ENCODE peak calls at places on chromosomes 7 and 10, in five cellular contexts. A is HCT116, U is SK-N-SH, H is GM12878, F is K562. M is an unnamed sample.

GRCh38 chr7:90266808-90267207 is 21.8 kb downstream of the CFAP69 start:
- DNase-seq in H (no peak), U (no peak), A (no peak), F (no peak), M (no peak)

GRCh38 chr10:30701471-30702173 is 72.1 kb upstream of the LYZL2 start:
- DNase-seq in A (no peak), U (peak; percentile 48), H (peak; percentile 87), F (no peak), M (no peak)

GRCh38 chr7:108226723-108227359 is 96.7 kb upstream of the LAMB4 start:
- DNase-seq in H (no peak), A (no peak), F (no peak), U (no peak), M (no peak)

GRCh38 chr10:11112718-11113117 is 95.0 kb downstream of the CELF2 start:
- DNase-seq in H (no peak), F (no peak), U (no peak), A (no peak), M (no peak)

GRCh38 chr10:30459283-30459682 is 25.3 kb downstream of the MAP3K8 start:
- DNase-seq in A (no peak), H (no peak), U (no peak), F (no peak), M (no peak)

GRCh38 chr10:81943583-81943982 is 68.6 kb downstream of the NRG3 start:
- DNase-seq in H (no peak), F (no peak), U (no peak), A (no peak), M (no peak)

GRCh38 chr7:105890290-105890997 is 14.0 kb upstream of the ATXN7L1 start:
- DNase-seq in F (no peak), H (no peak), U (no peak), A (no peak), M (no peak)

GRCh38 chr10:68096913-68097509 is 12.3 kb upstream of the MYPN start:
- DNase-seq in U (no peak), H (no peak), A (peak; percentile 80), F (no peak), M (no peak)

GRCh38 chr7:132836746-132837145 is 245.1 kb downstream of the CHCHD3 start:
- DNase-seq in F (no peak), U (no peak), H (no peak), A (no peak), M (no peak)

GRCh38 chr7:82443044-82443800 is at the start of gene CACNA2D1:
- DNase-seq in H (no peak), F (peak; percentile 7), A (no peak), U (peak; percentile 86), M (peak; percentile 35)

GRCh38 chr7:157461805-157462771 is 125.3 kb downstream of the DNAJB6 start:
- DNase-seq in U (no peak), F (no peak), A (no peak), H (no peak), M (no peak)

GRCh38 chr7:139623518-139623917 is 100.0 kb downstream of the CLEC2L start:
- DNase-seq in F (peak; percentile 65), A (no peak), H (no peak), U (no peak), M (no peak)

GRCh38 chr7:139673230-139673629 is 104.6 kb downstream of the HIPK2 start:
- DNase-seq in F (no peak), H (peak; percentile 90), U (peak; percentile 61), A (no peak), M (no peak)

GRCh38 chr7:106568680-106569499 is 92.1 kb downstream of the CCDC71L start:
- DNase-seq in U (peak; percentile 80), A (peak; percentile 52), H (no peak), F (peak; percentile 94), M (no peak)

GRCh38 chr7:9200666-9201065 is 767.3 kb downstream of the NXPH1 start:
- DNase-seq in U (no peak), F (no peak), H (no peak), A (no peak), M (no peak)

GRCh38 chr7:135300913-135301765 is 67.5 kb downstream of the STRA8 start:
- DNase-seq in F (no peak), H (no peak), A (no peak), U (no peak), M (no peak)

GRCh38 chr7:22732556-22733126 is 5.6 kb downstream of the IL6 start:
- DNase-seq in U (no peak), H (no peak), A (peak; percentile 21), F (no peak), M (no peak)

GRCh38 chr7:14687777-14688176 is 214.8 kb downstream of the DGKB start:
- DNase-seq in U (peak; percentile 68), H (no peak), A (no peak), F (no peak), M (no peak)

DNA sequence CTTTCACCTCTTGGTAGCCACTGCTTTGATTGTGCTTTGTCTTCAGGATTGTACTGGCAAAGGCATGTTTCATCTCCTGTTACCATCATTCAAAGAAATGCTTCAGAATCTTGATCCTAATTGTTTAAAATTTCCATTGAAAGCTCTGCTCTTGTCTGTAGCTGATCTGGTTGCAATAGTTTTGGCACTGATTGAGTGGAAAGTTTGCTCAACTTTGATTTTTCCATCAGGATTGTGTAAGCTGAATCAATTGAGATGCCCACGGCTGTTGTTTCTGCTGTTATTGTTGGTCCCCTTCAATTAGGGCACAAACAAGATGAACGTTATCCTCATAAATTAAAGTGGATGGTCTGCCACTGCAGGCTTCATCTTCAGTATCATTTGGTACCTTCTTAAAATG is 14.6 kb upstream of the NUB1 start:
- DNase-seq in A (no peak), U (no peak), H (no peak), F (no peak), M (no peak)
- TF ChIP-seq JUND in A (no peak), U (no peak), H (no peak), F (no peak), M (no peak)

GRCh38 chr10:118583611-118584010 is 11.8 kb downstream of the PRLHR start:
- DNase-seq in U (no peak), H (no peak), A (no peak), F (no peak), M (no peak)

GRCh38 chr10:118584181-118584954 is 11.1 kb downstream of the PRLHR start:
- DNase-seq in U (no peak), H (no peak), A (no peak), F (no peak), M (no peak)

GRCh38 chr10:118585794-118586193 is 9.7 kb downstream of the PRLHR start:
- DNase-seq in U (no peak), F (no peak), A (no peak), H (no peak), M (no peak)

GRCh38 chr10:118582511-118582910 is 12.9 kb downstream of the PRLHR start:
- DNase-seq in F (no peak), A (no peak), U (no peak), H (no peak), M (no peak)

DNA sequence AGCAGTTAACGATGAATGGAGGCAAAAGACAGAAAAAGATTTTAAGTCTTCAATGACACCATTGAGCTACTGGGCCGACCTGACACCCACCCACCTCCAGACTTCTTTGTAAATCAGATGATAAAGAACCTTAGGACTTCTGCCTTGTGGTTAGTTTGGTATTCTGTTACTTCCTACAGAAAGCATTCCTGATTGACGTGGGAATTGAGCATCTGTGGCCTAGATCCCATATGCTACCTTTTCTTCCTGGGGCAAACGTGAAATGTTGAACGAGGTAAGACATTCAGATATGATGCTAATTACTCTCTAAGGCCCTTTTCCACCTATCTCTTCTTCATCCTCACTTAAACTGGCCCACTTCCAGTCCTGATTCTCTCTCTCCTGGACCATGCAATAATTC is 10.2 kb downstream of the PRLHR start:
- DNase-seq in U (no peak), F (no peak), H (no peak), A (no peak), M (no peak)
- TF ChIP-seq JUND in U (no peak), F (no peak), H (no peak), A (no peak), M (no peak)

DNA sequence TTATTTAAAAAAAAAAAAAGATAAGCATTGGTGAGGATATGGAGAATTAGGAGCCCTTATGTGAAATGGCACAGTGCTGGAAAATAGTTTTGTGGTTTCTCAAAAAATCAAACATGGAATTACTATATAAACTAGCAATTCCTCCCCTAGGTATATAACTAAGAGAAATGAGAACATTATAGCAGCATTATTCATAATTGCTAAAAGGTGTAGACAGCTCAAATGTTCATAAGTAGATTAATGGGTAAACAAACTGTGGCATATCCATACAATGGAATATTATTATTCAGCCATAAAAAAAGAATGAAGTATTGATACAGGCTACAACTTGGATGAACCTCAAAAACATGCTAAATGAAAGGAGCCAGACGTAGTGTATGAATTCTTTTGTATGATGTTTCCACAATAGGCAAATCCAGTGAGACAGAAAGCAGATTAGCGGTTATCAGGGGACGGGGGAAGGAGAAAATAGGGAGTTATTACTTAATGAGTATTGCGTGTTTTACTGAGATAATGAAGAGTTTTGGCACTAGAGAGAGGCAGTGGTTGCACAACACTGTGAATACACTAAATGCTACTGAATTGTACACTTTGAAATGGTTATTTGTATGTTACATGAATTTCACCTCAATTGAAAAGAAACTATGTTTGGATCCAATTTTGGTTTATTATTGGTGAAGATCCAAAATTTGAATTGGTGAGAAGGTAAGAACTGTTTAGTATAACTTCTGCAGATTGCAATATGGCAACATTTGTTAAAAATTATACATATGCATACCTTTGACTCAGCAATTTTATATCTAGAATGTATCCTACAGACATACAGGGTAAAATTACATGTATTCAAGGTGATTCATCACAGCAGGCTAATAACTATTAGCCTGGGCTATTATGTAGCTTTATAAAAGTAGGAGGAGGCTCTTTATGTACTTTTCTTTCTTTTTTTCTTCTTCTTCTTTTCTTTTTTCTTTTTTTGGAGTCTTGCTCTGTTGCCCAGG is 69.8 kb downstream of the VCL start:
- DNase-seq in U (no peak), A (no peak), F (no peak), H (no peak), M (no peak)
- TF ChIP-seq JUND in U (no peak), A (no peak), F (no peak), H (no peak), M (no peak)

GRCh38 chr10:12771956-12772355 is 229.6 kb downstream of the CCDC3 start:
- DNase-seq in U (no peak), F (no peak), H (no peak), A (no peak), M (no peak)

GRCh38 chr10:12772797-12773587 is 228.5 kb downstream of the CCDC3 start:
- DNase-seq in H (no peak), F (no peak), U (no peak), A (no peak), M (no peak)

GRCh38 chr10:12777840-12778585 is 223.5 kb downstream of the CCDC3 start:
- DNase-seq in H (no peak), U (no peak), F (no peak), A (no peak), M (no peak)

GRCh38 chr10:12769326-12770044 is 232.0 kb downstream of the CCDC3 start:
- DNase-seq in F (no peak), U (no peak), H (no peak), A (no peak), M (no peak)

DNA sequence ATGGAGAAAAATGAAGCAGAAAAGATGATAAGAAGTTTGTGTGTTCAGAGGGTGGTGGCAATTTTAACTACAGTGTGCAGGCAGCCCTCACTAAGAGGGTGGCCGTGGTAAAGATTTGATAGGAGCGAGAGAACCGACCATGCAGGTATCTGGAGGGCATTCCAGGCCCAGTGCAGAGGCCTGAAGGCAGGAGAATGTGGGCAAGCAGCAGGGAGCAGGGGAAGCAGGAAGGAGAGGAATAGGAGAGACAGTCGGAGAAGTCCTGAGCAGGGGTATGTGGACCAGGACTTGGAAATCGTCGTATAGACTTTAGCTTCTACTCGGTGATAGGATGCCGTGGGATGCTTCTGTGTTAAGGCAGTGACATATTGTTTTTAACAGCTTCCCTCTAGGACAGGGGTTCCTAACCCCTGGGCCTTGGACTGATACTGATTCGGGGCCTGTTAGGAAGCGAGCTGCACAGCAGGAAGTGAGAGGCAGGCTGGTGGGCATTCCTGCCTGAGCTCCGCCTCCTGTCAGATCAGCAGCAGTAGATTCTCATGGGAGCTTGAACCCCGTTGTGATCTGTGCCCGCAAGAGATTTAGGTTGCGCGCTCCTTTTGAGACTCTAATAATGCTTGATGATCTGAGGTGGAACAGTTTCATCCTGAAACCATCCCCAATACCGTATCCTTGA is 227.2 kb downstream of the CCDC3 start:
- DNase-seq in F (no peak), H (no peak), A (no peak), U (no peak), M (no peak)
- TF ChIP-seq JUND in F (no peak), H (no peak), A (no peak), U (no peak), M (no peak)